ENCODE peak calls at places on chromosomes 3 and 15, in six cellular contexts. B is kidney; V is lower lobe of right lung; C is Peyer's patch; A is left ventricle myocardium inferior; F is effector memory CD4-positive, alpha-beta T cell. W is an unnamed sample.

GRCh38 chr3:6989608-6990291 is 128.8 kb downstream of the GRM7 start:
- DNase-seq in B (no peak), V (no peak), C (no peak), A (no peak), F (no peak), W (no peak)

GRCh38 chr3:449711-450110 is 253.1 kb downstream of the CHL1 start:
- DNase-seq in B (no peak), V (no peak), C (no peak), A (no peak), F (no peak), W (no peak)

GRCh38 chr3:194572944-194573491 is 60.2 kb downstream of the TMEM44 start:
- DNase-seq in B (peak; percentile 56), V (no peak), C (no peak), A (no peak), F (no peak), W (no peak)

GRCh38 chr3:158841387-158841786 is 39.5 kb downstream of the MFSD1 start:
- DNase-seq in B (no peak), V (no peak), C (no peak), A (no peak), F (no peak), W (no peak)

GRCh38 chr15:70100495-70101331 is 3.0 kb upstream of the TLE3 start:
- DNase-seq in B (peak; percentile 90), V (peak; percentile 72), C (peak; percentile 76), A (peak; percentile 39), F (peak; percentile 41), W (no peak)

GRCh38 chr3:187935623-187936156 is 190.4 kb upstream of the BCL6 start:
- DNase-seq in B (no peak), V (no peak), C (no peak), A (no peak), F (no peak), W (no peak)

GRCh38 chr3:101964861-101965260 is 115.5 kb downstream of the NFKBIZ start:
- DNase-seq in B (no peak), V (no peak), C (no peak), A (no peak), F (no peak), W (no peak)

GRCh38 chr15:95051881-95052280 is 820.5 kb downstream of the MCTP2 start:
- DNase-seq in B (no peak), V (no peak), C (no peak), A (no peak), F (no peak), W (no peak)

GRCh38 chr3:152461460-152461859 is 192.7 kb downstream of the MBNL1 start:
- DNase-seq in B (no peak), V (no peak), C (no peak), A (no peak), F (no peak), W (no peak)

GRCh38 chr3:180359381-180360279 is 242.3 kb upstream of the TTC14 start:
- DNase-seq in B (no peak), V (no peak), C (no peak), A (no peak), F (no peak), W (no peak)

GRCh38 chr3:140910860-140911259 is 30.8 kb upstream of the SLC25A36 start:
- DNase-seq in B (no peak), V (no peak), C (no peak), A (no peak), F (no peak), W (no peak)

GRCh38 chr15:35693286-35693685 is 147.3 kb upstream of the DPH6 start:
- DNase-seq in B (no peak), V (no peak), C (no peak), A (no peak), F (no peak), W (no peak)

GRCh38 chr3:48016336-48016973 is at the start of gene MAP4:
- DNase-seq in B (no peak), V (no peak), C (no peak), A (no peak), F (no peak), W (no peak)
- H3K4me1 ChIP-seq in B (peaks cover 29% of the 10 kb centered on the region), V (peaks cover 44% of the 10 kb centered on the region), C (no peaks in the 10 kb centered on the region), A (peaks cover 91% of the 10 kb centered on the region), F (peaks cover 16% of the 10 kb centered on the region), W (peaks cover 78% of the 10 kb centered on the region)

GRCh38 chr3:63967675-63968611 is 55.4 kb downstream of the PSMD6 start:
- DNase-seq in B (no peak), V (no peak), C (peak; percentile 75), A (peak; percentile 30), F (peak; percentile 9), W (no peak)
- H3K4me3 ChIP-seq in B (peak overlapping the region; percentile 57), V (peak overlapping the region; percentile 56), C (peak overlapping the region; percentile 45), A (peak overlapping the region; percentile 53), F (peak overlapping the region; percentile 71), W (peak overlapping the region; percentile 66)

DNA sequence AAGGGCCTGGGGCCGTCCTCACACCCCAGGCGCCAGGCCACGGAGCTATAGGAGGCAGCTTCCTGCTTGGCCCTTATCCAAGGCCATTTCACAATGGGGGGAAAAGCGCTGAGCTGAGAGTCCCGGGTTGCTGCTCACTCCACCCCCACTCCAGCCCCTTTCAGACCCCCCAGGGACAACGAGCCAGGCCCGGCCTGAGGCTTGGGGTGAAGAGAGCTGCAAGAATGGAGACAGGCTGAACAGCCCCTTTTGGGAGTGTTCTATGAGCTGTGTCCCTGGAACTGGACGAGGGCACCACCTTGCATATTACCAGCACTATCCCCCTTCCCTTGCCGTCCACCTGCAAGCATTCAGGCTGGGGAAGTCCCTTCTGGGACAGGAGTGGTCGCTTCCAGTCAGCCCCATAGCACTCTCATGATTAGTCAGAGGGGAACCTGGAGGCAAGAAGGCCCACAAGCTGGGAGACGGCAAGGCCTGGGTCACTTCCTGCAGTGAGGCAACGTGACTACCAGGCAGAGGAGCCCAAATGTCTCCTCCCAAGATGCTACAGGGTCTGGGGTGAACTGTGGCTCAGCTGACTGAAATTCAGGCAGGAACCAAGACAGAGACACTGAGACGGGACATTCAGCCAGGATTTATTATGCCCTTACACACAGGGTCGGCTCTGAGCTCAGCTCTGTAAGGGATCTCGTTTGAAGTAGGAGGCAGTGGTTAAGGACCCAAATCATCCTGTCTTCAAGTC is 8.6 kb upstream of the SRP14 start:
- DNase-seq in B (peak; percentile 84), V (peak; percentile 78), C (peak; percentile 64), A (peak; percentile 44), F (peak; percentile 25), W (no peak)
- H3K4me1 ChIP-seq in B (peaks cover 28% of the 10 kb centered on the region), V (peaks cover 51% of the 10 kb centered on the region), C (peaks cover 17% of the 10 kb centered on the region), A (peaks cover 59% of the 10 kb centered on the region), F (peaks cover 33% of the 10 kb centered on the region), W (peaks cover 11% of the 10 kb centered on the region)

GRCh38 chr3:114672692-114673447 is 379.0 kb downstream of the TIGIT start:
- DNase-seq in B (no peak), V (no peak), C (no peak), A (no peak), F (no peak), W (no peak)

GRCh38 chr3:114668099-114668498 is 374.3 kb downstream of the TIGIT start:
- DNase-seq in B (no peak), V (no peak), C (no peak), A (no peak), F (no peak), W (no peak)

GRCh38 chr3:114671741-114672510 is 378.1 kb downstream of the TIGIT start:
- DNase-seq in B (no peak), V (no peak), C (no peak), A (no peak), F (no peak), W (no peak)

GRCh38 chr3:114666613-114667012 is 372.8 kb downstream of the TIGIT start:
- DNase-seq in B (no peak), V (no peak), C (no peak), A (no peak), F (no peak), W (no peak)

DNA sequence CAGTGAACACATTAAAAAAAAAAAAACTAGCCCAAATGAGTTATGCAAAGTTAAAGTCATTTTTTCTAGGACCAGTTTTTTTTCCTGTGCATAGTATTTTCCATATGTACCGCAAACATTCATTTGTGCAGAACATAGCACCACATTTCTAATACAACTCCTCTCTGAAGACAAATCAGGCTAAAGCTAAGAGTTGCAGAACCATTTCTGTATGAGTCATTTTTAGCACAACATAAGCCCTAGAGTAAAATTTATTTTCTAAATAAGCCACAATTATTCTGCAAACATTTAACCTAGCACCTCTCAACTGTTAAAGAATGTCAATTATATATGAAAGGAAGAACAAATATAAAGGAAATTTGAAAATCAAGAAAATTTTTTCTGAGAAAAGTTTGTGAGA is 375.8 kb downstream of the TIGIT start:
- DNase-seq in B (no peak), V (no peak), C (no peak), A (no peak), F (no peak), W (no peak)
- H3K4me3 ChIP-seq in B (no peak overlapping the region), V (no peak overlapping the region), C (no peak overlapping the region), A (no peak overlapping the region), F (no peak overlapping the region), W (no peak overlapping the region)

DNA sequence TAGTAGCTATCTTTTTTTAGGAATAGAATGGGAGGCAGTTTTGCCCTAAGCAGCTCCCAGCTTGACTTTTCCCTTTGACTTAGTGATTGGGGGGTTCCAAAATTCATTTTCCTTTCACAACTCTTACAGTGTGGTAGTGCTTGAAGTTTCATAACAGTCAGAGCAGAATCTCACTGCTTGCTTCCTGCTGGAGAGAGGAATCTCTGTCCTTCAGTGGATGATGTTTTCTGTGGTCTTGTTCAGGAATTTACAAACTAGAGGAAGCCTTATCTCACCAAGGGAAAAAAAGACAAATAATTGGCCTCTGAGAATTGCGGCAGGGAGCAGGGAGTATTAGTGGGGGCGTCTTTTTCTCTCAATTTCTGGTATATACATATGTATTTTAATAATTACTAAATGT is 326.6 kb upstream of the C2CD4B start:
- DNase-seq in B (no peak), V (no peak), C (no peak), A (no peak), F (no peak), W (no peak)
- H3K4me1 ChIP-seq in B (peaks cover 3% of the 10 kb centered on the region), V (peaks cover 3% of the 10 kb centered on the region), C (no peaks in the 10 kb centered on the region), A (peaks cover 46% of the 10 kb centered on the region), F (no peaks in the 10 kb centered on the region), W (peaks cover 6% of the 10 kb centered on the region)

GRCh38 chr3:153789380-153789779 is 331.8 kb upstream of the ARHGEF26 start:
- DNase-seq in B (no peak), V (no peak), C (no peak), A (no peak), F (no peak), W (no peak)
- H3K4me3 ChIP-seq in B (no peak overlapping the region), V (no peak overlapping the region), C (no peak overlapping the region), A (no peak overlapping the region), F (no peak overlapping the region), W (no peak overlapping the region)

GRCh38 chr15:52856286-52856685 is 66.2 kb upstream of the ONECUT1 start:
- DNase-seq in B (no peak), V (no peak), C (no peak), A (no peak), F (no peak), W (no peak)
- H3K4me1 ChIP-seq in B (no peaks in the 10 kb centered on the region), V (no peaks in the 10 kb centered on the region), C (no peaks in the 10 kb centered on the region), A (peaks cover 12% of the 10 kb centered on the region), F (no peaks in the 10 kb centered on the region), W (no peaks in the 10 kb centered on the region)

DNA sequence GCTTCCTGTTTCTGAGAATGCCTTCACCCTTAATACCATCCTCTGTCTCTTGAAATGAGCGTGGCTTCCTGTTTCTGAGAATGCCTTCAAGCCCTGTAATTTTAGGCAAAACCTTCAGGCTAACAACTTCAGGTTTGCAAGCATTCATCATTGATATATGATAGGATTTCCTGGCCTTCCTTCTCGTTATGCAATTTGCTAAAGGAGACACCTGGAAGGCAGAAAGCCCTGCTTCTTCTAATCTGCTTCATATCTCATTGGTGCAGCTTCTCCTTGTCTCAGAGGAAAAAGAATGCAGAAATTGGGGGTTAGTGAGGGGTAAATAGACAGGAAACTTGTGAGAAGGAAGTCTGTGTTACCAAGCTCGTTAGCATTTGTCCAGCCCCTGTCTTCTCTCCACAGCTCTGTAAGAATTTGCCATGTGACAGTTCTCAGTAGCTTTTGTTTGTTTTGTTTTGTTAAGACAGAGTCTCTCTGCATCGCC is 7.3 kb downstream of the ARL6IP5 start:
- DNase-seq in B (no peak), V (no peak), C (no peak), A (no peak), F (no peak), W (no peak)
- H3K4me3 ChIP-seq in B (peak overlapping the region; percentile 8), V (peak overlapping the region; percentile 17), C (peak overlapping the region; percentile 6), A (peak overlapping the region; percentile 12), F (peak overlapping the region; percentile 30), W (peak overlapping the region; percentile 43)